ENCODE peak calls at places on chromosomes 2 and 18, in eight cellular contexts. D is endodermal cell, W is breast epithelium, F is GM23248, I is Caco-2, Q is A549, X is psoas muscle, S is osteoblast. L is an unnamed sample.

GRCh38 chr2:240451791-240452470 is 16.5 kb downstream of the GPC1 start:
- DNase-seq in D (no peak), W (no peak), F (no peak), I (no peak), Q (no peak), X (peak), S (peak), L (no peak)

GRCh38 chr18:56910967-56911366 is 235.9 kb upstream of the BOD1L2 start:
- DNase-seq in D (no peak), W (no peak), F (no peak), I (no peak), Q (no peak), X (no peak), S (no peak), L (no peak)

GRCh38 chr2:230205034-230205433 is 14.8 kb downstream of the SP110 start:
- DNase-seq in D (no peak), W (no peak), F (no peak), I (no peak), Q (no peak), X (no peak), S (no peak), L (no peak)

GRCh38 chr2:19876751-19877150 is 25.0 kb downstream of the TTC32 start:
- DNase-seq in D (peak), W (no peak), F (no peak), I (no peak), Q (no peak), X (no peak), S (no peak), L (no peak)

GRCh38 chr2:8412082-8412481 is 269.8 kb upstream of the ID2 start:
- DNase-seq in D (no peak), W (no peak), F (peak), I (peak), Q (peak), X (no peak), S (no peak), L (no peak)

GRCh38 chr2:49687873-49688272 is 533.6 kb upstream of the FSHR start:
- DNase-seq in D (no peak), W (no peak), F (peak), I (no peak), Q (no peak), X (no peak), S (no peak), L (no peak)

GRCh38 chr2:232142049-232142448 is 180.5 kb downstream of the DIS3L2 start:
- DNase-seq in D (peak), W (no peak), F (peak), I (peak), Q (peak), X (no peak), S (no peak), L (peak)

GRCh38 chr2:48369971-48370370 is 160.0 kb upstream of the STON1 start:
- DNase-seq in D (peak), W (no peak), F (no peak), I (no peak), Q (no peak), X (no peak), S (no peak), L (no peak)

GRCh38 chr2:191013876-191014652 is at the start of gene STAT1:
- DNase-seq in D (peak), W (peak), F (peak), I (peak), Q (peak), X (peak), S (peak), L (peak)

GRCh38 chr18:29041976-29042375 is 865.0 kb upstream of the CDH2 start:
- DNase-seq in D (no peak), W (no peak), F (no peak), I (no peak), Q (no peak), X (no peak), S (no peak), L (peak)

GRCh38 chr2:191114403-191114886 is 36.3 kb downstream of the STAT4 start:
- DNase-seq in D (no peak), W (no peak), F (peak), I (no peak), Q (peak), X (no peak), S (no peak), L (no peak)

GRCh38 chr2:216822470-216822869 is 37.4 kb downstream of the TNP1 start:
- DNase-seq in D (no peak), W (no peak), F (no peak), I (no peak), Q (no peak), X (no peak), S (no peak), L (no peak)

GRCh38 chr2:232542715-232543467 is 3.4 kb downstream of the CHRNG start:
- DNase-seq in D (peak), W (peak), F (no peak), I (no peak), Q (no peak), X (peak), S (no peak), L (no peak)

GRCh38 chr2:50838316-50838715 is 193.6 kb downstream of the NRXN1 start:
- DNase-seq in D (no peak), W (no peak), F (no peak), I (no peak), Q (no peak), X (no peak), S (no peak), L (no peak)

GRCh38 chr18:29647700-29648099 is 1394.8 kb downstream of the DSC3 start:
- DNase-seq in D (no peak), W (no peak), F (no peak), I (no peak), Q (no peak), X (no peak), S (no peak), L (no peak)

GRCh38 chr2:44549856-44550255 is 188.1 kb downstream of the CAMKMT start:
- DNase-seq in D (no peak), W (no peak), F (peak), I (no peak), Q (no peak), X (no peak), S (no peak), L (no peak)

GRCh38 chr2:224983719-224984388 is 58.4 kb downstream of the DOCK10 start:
- DNase-seq in D (no peak), W (no peak), F (peak), I (no peak), Q (no peak), X (no peak), S (peak), L (no peak)

GRCh38 chr2:205107810-205108209 is 562.5 kb downstream of the PARD3B start:
- DNase-seq in D (no peak), W (no peak), F (no peak), I (peak), Q (no peak), X (no peak), S (no peak), L (no peak)

GRCh38 chr2:134254836-134255235 is 964 bp downstream of the MGAT5 start:
- DNase-seq in D (no peak), W (no peak), F (no peak), I (no peak), Q (no peak), X (no peak), S (no peak), L (no peak)
- H3K4me3 ChIP-seq in D (no peak), W (no peak), F (no peak), I (no peak), Q (no peak), X (no peak), S (no peak), L (no peak)

GRCh38 chr2:88549616-88550292 is 77.5 kb downstream of the EIF2AK3 start:
- DNase-seq in D (peak), W (no peak), F (peak), I (no peak), Q (no peak), X (no peak), S (peak), L (no peak)
- H3K4me3 ChIP-seq in D (peak), W (peak), F (peak), I (no peak), Q (no peak), X (no peak), S (peak), L (no peak)

GRCh38 chr2:73085691-73086090 is 14.2 kb upstream of the SFXN5 start:
- DNase-seq in D (peak), W (no peak), F (peak), I (peak), Q (peak), X (peak), S (peak), L (peak)
- H3K4me3 ChIP-seq in D (no peak), W (no peak), F (no peak), I (no peak), Q (no peak), X (no peak), S (no peak), L (no peak)

GRCh38 chr2:16012029-16012596 is 71.8 kb downstream of the MYCN start:
- DNase-seq in D (no peak), W (no peak), F (no peak), I (no peak), Q (no peak), X (no peak), S (no peak), L (no peak)

GRCh38 chr2:16014041-16014787 is 73.9 kb downstream of the MYCN start:
- DNase-seq in D (no peak), W (no peak), F (no peak), I (no peak), Q (no peak), X (no peak), S (no peak), L (no peak)

GRCh38 chr2:16011621-16011960 is 71.2 kb downstream of the MYCN start:
- DNase-seq in D (no peak), W (no peak), F (no peak), I (no peak), Q (no peak), X (no peak), S (no peak), L (no peak)

GRCh38 chr2:16013571-16013970 is 73.2 kb downstream of the MYCN start:
- DNase-seq in D (no peak), W (no peak), F (no peak), I (no peak), Q (no peak), X (no peak), S (no peak), L (no peak)

DNA sequence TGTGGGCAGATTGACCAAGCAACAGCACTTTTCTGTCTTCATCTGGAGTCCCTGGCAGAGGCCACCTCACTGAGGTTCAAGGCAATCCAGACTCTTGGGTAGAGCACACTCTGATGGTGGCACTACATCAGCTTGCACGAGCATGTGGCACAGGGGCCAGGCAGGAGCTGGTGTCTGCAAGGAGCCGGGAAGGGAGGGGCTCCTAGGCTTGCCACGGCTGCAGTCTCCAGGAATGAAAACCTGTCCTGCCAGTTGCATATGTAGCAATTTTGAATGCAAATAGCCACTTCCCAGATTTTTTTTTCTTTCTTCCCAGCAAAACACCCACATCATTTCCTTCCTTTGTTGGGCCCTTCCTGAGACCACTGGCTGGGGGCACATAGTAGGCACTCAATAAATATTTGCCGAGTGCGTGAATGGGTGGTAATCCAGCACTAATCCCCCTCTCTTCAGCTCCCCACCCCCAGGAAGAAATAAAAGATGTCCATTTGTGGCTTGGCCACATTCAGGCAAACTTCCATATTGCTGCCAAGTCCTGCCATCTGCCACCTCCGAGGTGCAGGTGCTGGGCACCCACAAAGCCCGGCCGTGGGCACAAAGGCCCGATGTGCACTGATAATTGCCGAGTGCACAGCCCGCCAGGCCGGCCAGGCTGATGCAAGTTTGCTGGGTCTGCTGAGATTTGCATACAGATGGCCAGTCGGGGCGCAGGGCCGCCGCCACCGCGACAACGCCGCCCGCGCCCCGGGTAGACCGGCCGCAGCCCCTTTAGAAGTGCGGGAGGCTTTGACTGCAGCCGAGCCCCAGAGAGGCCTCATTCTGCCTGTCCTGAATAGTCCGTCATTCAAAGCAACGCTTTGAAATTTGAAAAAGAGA is 72.5 kb downstream of the MYCN start:
- DNase-seq in D (peak), W (no peak), F (no peak), I (peak), Q (no peak), X (no peak), S (no peak), L (no peak)
- H3K4me3 ChIP-seq in D (no peak), W (no peak), F (no peak), I (peak), Q (no peak), X (no peak), S (no peak), L (no peak)

GRCh38 chr2:144451443-144451842 is 68.5 kb downstream of the ZEB2 start:
- DNase-seq in D (no peak), W (no peak), F (no peak), I (no peak), Q (no peak), X (no peak), S (no peak), L (no peak)

GRCh38 chr2:144454466-144455287 is 65.2 kb downstream of the ZEB2 start:
- DNase-seq in D (no peak), W (no peak), F (peak), I (no peak), Q (no peak), X (no peak), S (no peak), L (no peak)

GRCh38 chr2:144452169-144453038 is 67.5 kb downstream of the ZEB2 start:
- DNase-seq in D (peak), W (no peak), F (peak), I (no peak), Q (peak), X (no peak), S (no peak), L (peak)

GRCh38 chr2:144453486-144454158 is 66.3 kb downstream of the ZEB2 start:
- DNase-seq in D (no peak), W (no peak), F (peak), I (no peak), Q (no peak), X (no peak), S (no peak), L (peak)

GRCh38 chr2:144453039-144453336 is 66.9 kb downstream of the ZEB2 start:
- DNase-seq in D (no peak), W (no peak), F (peak), I (no peak), Q (peak), X (no peak), S (no peak), L (peak)
- H3K4me3 ChIP-seq in D (peak), W (no peak), F (peak), I (no peak), Q (no peak), X (peak), S (no peak), L (peak)

GRCh38 chr2:126784045-126784444 is 114.6 kb upstream of the TEX51 start:
- DNase-seq in D (no peak), W (no peak), F (no peak), I (peak), Q (no peak), X (no peak), S (no peak), L (no peak)
- H3K4me3 ChIP-seq in D (no peak), W (no peak), F (no peak), I (no peak), Q (no peak), X (no peak), S (no peak), L (no peak)